ENCODE peak calls at places on chromosomes 6 and 20, in ten cellular contexts. B, E, J, I, M, Q, F, L, D and H are unnamed samples.

GRCh38 chr6:131038612-131039344 is 24.3 kb downstream of the EPB41L2 start:
- DNase-seq in D (no peak), E (no peak), J (no peak), L (peak), I (peak), Q (no peak), F (no peak), M (no peak), B (no peak), H (no peak)

GRCh38 chr6:130018830-130019795 is 732 bp downstream of the L3MBTL3 start:
- DNase-seq in L (peak), M (peak), F (peak), D (no peak), B (peak), E (peak), Q (peak), I (no peak), J (peak), H (peak)

GRCh38 chr6:82385961-82386360 is 22.3 kb downstream of the TPBG start:
- DNase-seq in I (no peak), D (no peak), E (no peak), L (no peak), J (no peak), F (no peak), B (no peak), Q (no peak), M (no peak), H (no peak)

GRCh38 chr6:157579467-157580031 is 198.6 kb downstream of the ZDHHC14 start:
- DNase-seq in F (no peak), D (no peak), B (no peak), E (no peak), M (no peak), L (no peak), I (peak), Q (peak), J (no peak), H (no peak)

GRCh38 chr6:158758464-158758863 is 60.7 kb downstream of the EZR start:
- DNase-seq in L (no peak), J (no peak), I (no peak), E (no peak), F (no peak), B (no peak), M (no peak), Q (no peak), D (no peak), H (no peak)

GRCh38 chr20:54004397-54004940 is 65.9 kb downstream of the BCAS1 start:
- DNase-seq in E (no peak), J (no peak), I (no peak), D (no peak), L (no peak), F (no peak), M (no peak), B (no peak), Q (no peak), H (peak)

GRCh38 chr20:41613321-41613720 is 4.9 kb downstream of the CHD6 start:
- DNase-seq in I (no peak), B (no peak), D (no peak), M (no peak), L (no peak), F (no peak), Q (no peak), J (no peak), E (no peak), H (no peak)

GRCh38 chr20:2865630-2866029 is 7.7 kb upstream of the PTPRA start:
- DNase-seq in J (no peak), D (no peak), F (peak), L (no peak), E (peak), B (no peak), M (no peak), I (no peak), Q (no peak), H (peak)

GRCh38 chr6:160048471-160048870 is 73.1 kb upstream of the SLC22A1 start:
- DNase-seq in B (no peak), M (no peak), I (no peak), J (no peak), Q (no peak), L (no peak), D (no peak), E (no peak), F (no peak), H (no peak)

GRCh38 chr20:63699466-63700198 is 3.2 kb downstream of the TNFRSF6B start:
- DNase-seq in B (no peak), E (no peak), Q (no peak), I (no peak), L (no peak), M (peak), F (no peak), J (no peak), D (no peak), H (no peak)

GRCh38 chr6:53095716-53096115 is 30.5 kb downstream of the FBXO9 start:
- DNase-seq in I (peak), J (no peak), D (no peak), B (no peak), E (no peak), M (no peak), F (no peak), Q (no peak), L (peak), H (no peak)

GRCh38 chr6:1551236-1551635 is 58.5 kb upstream of the FOXC1 start:
- DNase-seq in E (no peak), D (no peak), F (no peak), M (no peak), J (no peak), L (no peak), Q (no peak), B (no peak), I (no peak), H (no peak)

GRCh38 chr6:43070028-43070632 is 6.0 kb upstream of the PTK7 start:
- DNase-seq in E (no peak), F (no peak), Q (peak), B (no peak), L (peak), J (no peak), M (no peak), D (no peak), I (no peak), H (no peak)

GRCh38 chr6:12262236-12263061 is 27.7 kb upstream of the EDN1 start:
- DNase-seq in J (no peak), L (no peak), F (no peak), Q (no peak), E (no peak), I (no peak), B (no peak), M (no peak), D (no peak), H (no peak)

GRCh38 chr6:34095136-34095505 is 50.8 kb downstream of the GRM4 start:
- DNase-seq in F (no peak), M (no peak), J (no peak), I (no peak), B (no peak), Q (no peak), E (no peak), D (no peak), L (no peak), H (no peak)

GRCh38 chr20:50190251-50191064 is at the start of gene CEBPB:
- DNase-seq in B (peak), M (peak), J (peak), Q (peak), F (peak), D (no peak), L (peak), E (peak), I (peak), H (peak)

GRCh38 chr20:32189691-32190607 is 17.6 kb downstream of the PLAGL2 start:
- DNase-seq in I (no peak), Q (no peak), E (peak), F (peak), L (peak), J (no peak), B (no peak), D (no peak), M (peak), H (peak)